ENCODE peak calls at places on chromosomes 5 and 9, in eight cellular contexts. G is dorsolateral prefrontal cortex, R is RWPE1, P is tibial nerve, K is gastrocnemius medialis, E is lower lobe of right lung, Q is stomach, V is ovary. X is an unnamed sample.

GRCh38 chr9:77015291-77016048 is 4.0 kb upstream of the FOXB2 start:
- DNase-seq in G (no peak), R (no peak), P (no peak), K (no peak), E (no peak), Q (no peak), V (no peak), X (no peak)

GRCh38 chr5:168317521-168318147 is 26.2 kb downstream of the WWC1 start:
- DNase-seq in G (no peak), R (peak; percentile 79), P (no peak), K (no peak), E (no peak), Q (peak; percentile 44), V (no peak), X (no peak)

GRCh38 chr9:93676310-93677054 is 100.1 kb downstream of the PHF2 start:
- DNase-seq in G (peak; percentile 13), R (no peak), P (no peak), K (peak; percentile 1), E (peak; percentile 37), Q (peak; percentile 20), V (peak; percentile 7), X (no peak)

GRCh38 chr5:146103594-146103993 is 1.8 kb downstream of the PLAC8L1 start:
- DNase-seq in G (no peak), R (peak; percentile 23), P (no peak), K (no peak), E (no peak), Q (no peak), V (no peak), X (no peak)

GRCh38 chr5:11602298-11602697 is 301.9 kb downstream of the CTNND2 start:
- DNase-seq in G (no peak), R (no peak), P (no peak), K (no peak), E (no peak), Q (no peak), V (no peak), X (no peak)

GRCh38 chr5:134464988-134465855 is 53.5 kb upstream of the CDKN2AIPNL start:
- DNase-seq in G (no peak), R (no peak), P (no peak), K (no peak), E (no peak), Q (no peak), V (peak; percentile 26), X (no peak)

GRCh38 chr5:92838253-92838652 is 742.8 kb downstream of the NR2F1-AS1 start:
- DNase-seq in G (no peak), R (peak; percentile 49), P (no peak), K (no peak), E (no peak), Q (no peak), V (no peak), X (no peak)

GRCh38 chr5:139651863-139652787 is 4.0 kb downstream of the CXXC5 start:
- DNase-seq in G (peak; percentile 88), R (peak; percentile 94), P (peak; percentile 84), K (peak; percentile 83), E (peak; percentile 84), Q (peak; percentile 86), V (peak; percentile 73), X (peak; percentile 43)

GRCh38 chr5:135392256-135392655 is 6.8 kb downstream of the MACROH2A1 start:
- DNase-seq in G (no peak), R (no peak), P (no peak), K (no peak), E (no peak), Q (no peak), V (no peak), X (no peak)

GRCh38 chr5:72438141-72438540 is 69.1 kb downstream of the ZNF366 start:
- DNase-seq in G (no peak), R (peak; percentile 68), P (no peak), K (no peak), E (no peak), Q (no peak), V (no peak), X (no peak)

GRCh38 chr5:72433520-72433919 is 73.7 kb downstream of the ZNF366 start:
- DNase-seq in G (no peak), R (no peak), P (no peak), K (no peak), E (no peak), Q (no peak), V (no peak), X (no peak)

GRCh38 chr5:72436796-72437471 is 70.3 kb downstream of the ZNF366 start:
- DNase-seq in G (no peak), R (no peak), P (no peak), K (no peak), E (no peak), Q (no peak), V (no peak), X (no peak)

GRCh38 chr5:72434781-72435437 is 72.3 kb downstream of the ZNF366 start:
- DNase-seq in G (no peak), R (no peak), P (no peak), K (no peak), E (no peak), Q (no peak), V (no peak), X (no peak)

GRCh38 chr5:72434056-72434780 is 73.0 kb downstream of the ZNF366 start:
- DNase-seq in G (no peak), R (no peak), P (no peak), K (no peak), E (no peak), Q (no peak), V (no peak), X (no peak)
- H3K27ac ChIP-seq in G (peak overlapping the region; percentile 34), R (no peak overlapping the region), P (peak overlapping the region; percentile 75), K (peak overlapping the region; percentile 63), E (peak overlapping the region; percentile 39), Q (peak overlapping the region; percentile 59), V (no peak overlapping the region), X (no peak overlapping the region)

DNA sequence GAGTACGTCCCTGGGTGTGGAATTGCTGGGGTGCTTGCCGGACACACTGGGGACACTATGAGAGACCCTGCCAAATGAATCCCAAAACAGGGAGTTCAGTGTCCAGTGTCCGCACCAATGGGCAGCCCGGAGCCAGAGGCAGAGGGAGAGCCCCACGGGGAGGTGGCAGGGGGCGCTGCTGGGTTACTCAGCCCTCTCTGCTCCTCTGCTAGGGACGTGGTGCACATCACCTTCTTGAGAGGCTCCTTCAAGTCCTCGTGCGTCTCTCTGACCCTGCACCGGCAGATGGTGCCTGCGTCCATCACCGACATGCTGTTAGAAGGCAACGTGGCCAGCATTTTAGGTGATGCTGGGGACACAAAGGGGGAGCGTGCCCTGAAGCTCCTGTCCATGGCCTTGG is 20.8 kb downstream of the STKLD1 start:
- DNase-seq in G (no peak), R (no peak), P (no peak), K (no peak), E (no peak), Q (no peak), V (no peak), X (no peak)
- TF ChIP-seq CTCF in G (no peak), R (no peak), P (no peak), K (no peak), E (peak; percentile 20), Q (no peak), V (no peak), X (no peak)

GRCh38 chr9:124776952-124777645 is at the start of gene OLFML2A:
- DNase-seq in G (no peak), R (no peak), P (no peak), K (no peak), E (no peak), Q (no peak), V (no peak), X (no peak)
- H3K27ac ChIP-seq in G (peak within 1 kb of the TSS; percentile 39), R (peak within 1 kb of the TSS; percentile 90), P (peak within 1 kb of the TSS; percentile 87), K (peak within 1 kb of the TSS; percentile 42), E (peak within 1 kb of the TSS; percentile 41), Q (peak within 1 kb of the TSS; percentile 58), V (peak within 1 kb of the TSS; percentile 80), X (no peak within 1 kb of the TSS)

GRCh38 chr5:128081111-128081865 is 2.3 kb upstream of the SLC12A2 start:
- DNase-seq in G (no peak), R (peak; percentile 45), P (no peak), K (no peak), E (no peak), Q (no peak), V (no peak), X (no peak)
- TF ChIP-seq CTCF in G (no peak), R (peak; percentile 44), P (no peak), K (peak; percentile 29), E (no peak), Q (peak; percentile 37), V (no peak), X (no peak)

DNA sequence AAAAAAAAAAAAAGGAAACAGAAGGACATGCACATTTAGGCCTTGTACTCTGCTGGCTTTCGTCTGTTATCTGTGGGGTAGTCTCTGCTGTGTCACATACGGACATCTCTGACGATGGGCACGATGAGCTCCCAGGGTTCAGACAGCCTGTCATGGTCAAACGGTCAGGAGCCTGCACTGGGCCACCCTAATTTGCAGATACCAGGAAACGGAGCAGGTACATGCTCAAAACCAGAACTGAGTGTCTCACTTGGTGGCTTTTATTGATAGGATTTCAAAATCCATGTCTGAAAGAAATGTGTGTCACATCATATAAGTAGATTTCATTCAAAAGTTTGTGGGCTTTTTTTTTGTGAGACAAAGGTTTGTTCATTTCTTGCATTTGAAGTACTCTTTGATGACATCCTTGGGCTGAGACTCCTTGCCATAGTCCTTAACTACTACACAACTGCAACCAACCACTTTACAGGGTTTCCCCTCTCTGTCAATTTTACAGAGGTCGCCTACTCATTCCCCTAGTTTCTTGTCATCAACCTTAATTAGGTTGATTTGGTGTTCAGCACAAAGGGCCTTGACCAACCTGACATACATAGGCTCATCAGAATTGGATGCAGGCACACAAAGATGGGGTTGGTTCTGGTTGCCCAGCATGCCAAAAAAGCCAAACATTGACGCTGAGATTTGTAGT is 9.0 kb downstream of the CKMT2 start:
- DNase-seq in G (no peak), R (no peak), P (no peak), K (no peak), E (no peak), Q (no peak), V (no peak), X (no peak)
- H3K27ac ChIP-seq in G (no peak overlapping the region), R (no peak overlapping the region), P (no peak overlapping the region), K (peak overlapping the region; percentile 100), E (no peak overlapping the region), Q (no peak overlapping the region), V (no peak overlapping the region), X (no peak overlapping the region)

DNA sequence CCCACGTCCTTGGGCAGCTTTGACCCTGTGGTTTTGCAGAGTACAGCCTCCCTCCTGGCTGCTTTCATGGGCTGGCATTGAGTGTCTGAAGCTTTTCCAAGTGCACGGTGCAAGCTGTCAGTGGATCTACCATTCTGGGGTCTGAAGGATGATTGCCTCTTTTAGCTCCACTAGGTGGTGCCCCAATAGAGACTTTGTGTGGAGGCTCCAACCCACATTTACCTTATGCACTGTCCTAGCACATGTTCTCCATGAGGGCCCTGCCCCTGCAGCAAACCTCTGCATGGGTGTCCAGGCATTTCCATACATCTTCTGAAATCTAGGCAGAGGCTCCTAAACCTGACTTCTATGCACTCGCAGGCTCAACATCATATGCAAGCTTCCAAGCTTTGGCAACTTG is 644.2 kb upstream of the CDH9 start:
- DNase-seq in G (no peak), R (no peak), P (no peak), K (no peak), E (no peak), Q (no peak), V (no peak), X (no peak)
- TF ChIP-seq CTCF in G (no peak), R (no peak), P (no peak), K (no peak), E (no peak), Q (no peak), V (no peak), X (no peak)